ENCODE peak calls at places on chromosome 4, in four cellular contexts. R, O, W and A are unnamed samples.

GRCh38 chr4:83851261-83852084 is 315.6 kb downstream of the GPAT3 start:
- DNase-seq in W (peak), O (no peak), R (no peak), A (no peak)

GRCh38 chr4:113146876-113147358 is 97.5 kb downstream of the ANK2 start:
- DNase-seq in O (no peak), R (no peak), W (peak), A (no peak)

GRCh38 chr4:8321220-8321619 is 51.7 kb downstream of the HTRA3 start:
- DNase-seq in W (no peak), O (no peak), R (no peak), A (no peak)

GRCh38 chr4:86141166-86141565 is 218.7 kb downstream of the MAPK10 start:
- DNase-seq in R (no peak), W (no peak), O (no peak), A (no peak)

GRCh38 chr4:99437686-99438577 is 2.8 kb upstream of the ADH7 start:
- DNase-seq in O (no peak), W (no peak), R (no peak), A (no peak)

GRCh38 chr4:153385784-153386183 is 41.3 kb downstream of the MND1 start:
- DNase-seq in W (no peak), O (no peak), R (no peak), A (no peak)

GRCh38 chr4:158787718-158788441 is 19.1 kb downstream of the FNIP2 start:
- DNase-seq in R (no peak), O (no peak), W (no peak), A (no peak)

GRCh38 chr4:102825261-102826071 is 1.9 kb downstream of the UBE2D3 start:
- DNase-seq in R (peak), W (peak), O (peak), A (peak)

GRCh38 chr4:174181827-174182226 is 101.6 kb downstream of the FBXO8 start:
- DNase-seq in W (no peak), R (no peak), O (no peak), A (no peak)

GRCh38 chr4:164872481-164872880 is 4.5 kb upstream of the APELA start:
- DNase-seq in W (no peak), O (no peak), R (no peak), A (no peak)

GRCh38 chr4:1469596-1470392 is 63.6 kb upstream of the NKX1-1 start:
- DNase-seq in R (no peak), O (no peak), W (peak), A (peak)

GRCh38 chr4:126215759-126216158 is 901.0 kb downstream of the FAT4 start:
- DNase-seq in O (no peak), R (no peak), W (no peak), A (no peak)

GRCh38 chr4:141077611-141078225 is 55.6 kb downstream of the RNF150 start:
- DNase-seq in W (no peak), R (no peak), O (no peak), A (no peak)

GRCh38 chr4:4948370-4948769 is 70.9 kb downstream of the CYTL1 start:
- DNase-seq in O (no peak), W (no peak), R (no peak), A (no peak)

GRCh38 chr4:69799337-69799736 is 38.9 kb upstream of the SULT1B1 start:
- DNase-seq in R (no peak), O (no peak), W (no peak), A (no peak)

GRCh38 chr4:148376151-148376550 is 66.1 kb downstream of the NR3C2 start:
- DNase-seq in W (peak), R (peak), O (no peak), A (peak)

GRCh38 chr4:36326610-36327009 is 45.2 kb downstream of the DTHD1 start:
- DNase-seq in W (no peak), O (no peak), R (no peak), A (no peak)

GRCh38 chr4:91485415-91485814 is 818.4 kb upstream of the GRID2 start:
- DNase-seq in W (no peak), O (no peak), R (no peak), A (no peak)

GRCh38 chr4:105837037-105837436 is 58.2 kb upstream of the NPNT start:
- DNase-seq in R (no peak), W (no peak), O (no peak), A (no peak)

GRCh38 chr4:67380154-67380553 is 165.1 kb downstream of the CENPC start:
- DNase-seq in W (no peak), R (no peak), O (no peak), A (no peak)

GRCh38 chr4:75948822-75949444 is 8.1 kb upstream of the NAAA start:
- DNase-seq in R (no peak), O (no peak), W (no peak), A (no peak)

GRCh38 chr4:73832651-73833237 is 3.7 kb upstream of the CXCL6 start:
- DNase-seq in O (no peak), W (peak), R (no peak), A (no peak)

GRCh38 chr4:147760695-147761094 is 28.8 kb downstream of the ARHGAP10 start:
- DNase-seq in R (no peak), O (no peak), W (no peak), A (no peak)

GRCh38 chr4:845836-846251 is 19.9 kb upstream of the CPLX1 start:
- DNase-seq in R (no peak), W (no peak), O (no peak), A (no peak)

GRCh38 chr4:8818063-8818881 is 53.4 kb downstream of the HMX1 start:
- DNase-seq in O (no peak), R (no peak), W (no peak), A (no peak)

GRCh38 chr4:141609243-141609642 is 27.1 kb upstream of the IL15 start:
- DNase-seq in R (no peak), O (no peak), W (no peak), A (no peak)

GRCh38 chr4:24734511-24734910 is 60.9 kb upstream of the SOD3 start:
- DNase-seq in W (no peak), R (no peak), O (no peak), A (no peak)

GRCh38 chr4:106495498-106495897 is 126.9 kb upstream of the GIMD1 start:
- DNase-seq in O (no peak), W (no peak), R (no peak), A (no peak)